ENCODE peak calls at places on chromosomes 3 and 15, in seven cellular contexts. Z is psoas muscle, M is kidney epithelial cell, I is HCT116, O is uterus, Y is MM.1S, W is mucosa of descending colon. V is an unnamed sample. For H3K36me3, the result is how much of the 10 kb centered on the place peaks cover.

GRCh38 chr3:149388001-149388435 is 10.6 kb upstream of the TM4SF1 start:
- DNase-seq in I (no peak), Z (no peak), Y (no peak), M (no peak), W (no peak), O (no peak), V (peak)

GRCh38 chr3:150101016-150101415 is 130.3 kb upstream of the PFN2 start:
- DNase-seq in Y (no peak), O (no peak), Z (no peak), W (no peak), I (no peak), M (no peak), V (no peak)

GRCh38 chr3:171495413-171495812 is 35.2 kb upstream of the TNIK start:
- DNase-seq in O (no peak), I (no peak), Z (no peak), W (no peak), M (no peak), Y (no peak), V (no peak)

GRCh38 chr3:46501702-46502101 is 3.9 kb downstream of the RTP3 start:
- DNase-seq in O (no peak), Y (no peak), W (no peak), Z (no peak), I (no peak), M (no peak), V (peak)

GRCh38 chr3:156535162-156535627 is 19.7 kb downstream of the SSR3 start:
- DNase-seq in W (peak), Y (no peak), I (peak), Z (peak), M (peak), O (peak), V (peak)

GRCh38 chr3:141231923-141232861 is 567 bp downstream of the PXYLP1 start:
- DNase-seq in W (peak), Y (peak), Z (peak), I (no peak), M (no peak), O (peak), V (no peak)

GRCh38 chr3:71548995-71549394 is 34.5 kb downstream of the FOXP1 start:
- DNase-seq in O (no peak), M (peak), Z (no peak), W (no peak), I (no peak), Y (no peak), V (no peak)

GRCh38 chr3:52469001-52469400 is 13.6 kb downstream of the NISCH start:
- DNase-seq in Z (no peak), I (no peak), M (no peak), O (no peak), Y (no peak), W (no peak), V (no peak)

GRCh38 chr3:172536993-172537419 is 13.8 kb upstream of the TNFSF10 start:
- DNase-seq in Z (no peak), O (no peak), Y (no peak), I (no peak), W (no peak), M (no peak), V (no peak)

GRCh38 chr3:12025584-12025983 is 21.4 kb downstream of the SYN2 start:
- DNase-seq in Z (no peak), Y (no peak), M (no peak), I (no peak), W (no peak), O (no peak), V (no peak)

GRCh38 chr3:12024959-12025570 is 20.9 kb downstream of the SYN2 start:
- DNase-seq in M (no peak), W (no peak), O (no peak), I (no peak), Y (no peak), Z (no peak), V (no peak)

DNA sequence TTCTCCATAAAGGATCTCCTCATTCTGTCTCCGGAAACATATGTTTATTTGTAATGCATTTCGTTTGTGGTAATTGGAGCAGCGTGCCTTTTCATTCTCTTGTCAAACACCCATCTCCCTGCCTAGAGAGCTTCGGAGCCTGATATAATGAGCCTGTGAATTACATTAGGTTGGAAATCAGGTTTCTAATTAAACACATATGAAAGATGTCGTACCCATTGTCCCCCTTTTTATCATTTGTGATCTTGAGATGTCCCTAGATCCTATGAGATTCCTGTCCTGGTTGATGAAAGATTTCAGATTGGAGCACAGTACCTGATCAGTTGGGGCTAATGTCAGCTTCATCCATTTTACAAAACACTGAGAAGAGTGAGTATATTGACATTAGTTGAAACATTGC is 23.0 kb downstream of the SYN2 start:
- DNase-seq in O (no peak), Z (no peak), M (no peak), Y (no peak), I (no peak), W (no peak), V (no peak)
- H3K4me3 ChIP-seq in O (no peak), Z (no peak), M (no peak), Y (no peak), I (no peak), W (no peak), V (no peak)

GRCh38 chr3:105399611-105400010 is 32.9 kb downstream of the ALCAM start:
- DNase-seq in I (no peak), W (no peak), Y (no peak), Z (no peak), O (no peak), M (no peak), V (no peak)

GRCh38 chr3:105399062-105399461 is 32.4 kb downstream of the ALCAM start:
- DNase-seq in Z (no peak), Y (no peak), M (no peak), W (no peak), O (no peak), I (no peak), V (no peak)

GRCh38 chr3:105401254-105401653 is 34.5 kb downstream of the ALCAM start:
- DNase-seq in Z (no peak), W (no peak), I (no peak), O (no peak), M (no peak), Y (no peak), V (no peak)

GRCh38 chr3:105401691-105402149 is 35.0 kb downstream of the ALCAM start:
- DNase-seq in O (no peak), W (no peak), I (peak), Z (no peak), M (peak), Y (no peak), V (no peak)

GRCh38 chr3:105402287-105402801 is 35.6 kb downstream of the ALCAM start:
- DNase-seq in Z (no peak), M (peak), W (no peak), I (peak), Y (no peak), O (no peak), V (no peak)
- TF ChIP-seq CTCF in Z (no peak), M (no peak), W (no peak), I (no peak), Y (no peak), O (no peak), V (no peak)

DNA sequence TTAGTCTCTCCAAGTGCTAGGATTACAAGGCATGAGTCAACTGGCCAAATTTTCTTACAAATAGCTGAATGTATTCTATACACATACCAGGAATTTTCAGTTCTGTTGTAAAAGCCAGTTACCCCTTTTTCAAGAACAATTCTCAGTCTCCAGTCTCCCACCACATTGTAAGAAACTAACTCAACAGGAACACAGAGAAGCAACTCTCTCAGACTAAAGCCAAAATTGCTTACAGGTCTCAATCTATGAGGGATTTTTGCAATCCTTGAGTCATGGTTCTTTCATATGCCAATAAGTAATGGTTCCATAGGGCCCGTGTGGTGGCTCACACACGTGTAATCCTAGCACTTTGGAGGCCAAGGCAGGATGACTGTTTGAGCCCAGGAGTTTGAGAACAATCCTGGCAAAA is 8.5 kb downstream of the IP6K2 start:
- DNase-seq in O (no peak), Z (no peak), W (no peak), Y (no peak), M (no peak), I (no peak), V (no peak)
- H3K36me3 ChIP-seq in O (under half), Z (under half), W (under half), Y (under half), M (under half), I (under half), V (under half)

GRCh38 chr3:35640186-35640584 is 860 bp downstream of the ARPP21 start:
- DNase-seq in I (no peak), M (no peak), O (no peak), W (no peak), Z (no peak), Y (no peak), V (no peak)
- H3K4me3 ChIP-seq in I (no peak), M (peak), O (no peak), W (no peak), Z (peak), Y (no peak), V (no peak)

GRCh38 chr3:74137790-74138189 is 476.7 kb downstream of the CNTN3 start:
- DNase-seq in W (no peak), I (no peak), M (no peak), O (no peak), Y (no peak), Z (no peak), V (no peak)

GRCh38 chr3:74135808-74136207 is 478.7 kb downstream of the CNTN3 start:
- DNase-seq in I (no peak), M (no peak), Z (no peak), W (no peak), O (no peak), Y (no peak), V (no peak)

GRCh38 chr3:74145277-74145676 is 469.2 kb downstream of the CNTN3 start:
- DNase-seq in Z (no peak), O (no peak), M (no peak), I (no peak), W (no peak), Y (no peak), V (no peak)

DNA sequence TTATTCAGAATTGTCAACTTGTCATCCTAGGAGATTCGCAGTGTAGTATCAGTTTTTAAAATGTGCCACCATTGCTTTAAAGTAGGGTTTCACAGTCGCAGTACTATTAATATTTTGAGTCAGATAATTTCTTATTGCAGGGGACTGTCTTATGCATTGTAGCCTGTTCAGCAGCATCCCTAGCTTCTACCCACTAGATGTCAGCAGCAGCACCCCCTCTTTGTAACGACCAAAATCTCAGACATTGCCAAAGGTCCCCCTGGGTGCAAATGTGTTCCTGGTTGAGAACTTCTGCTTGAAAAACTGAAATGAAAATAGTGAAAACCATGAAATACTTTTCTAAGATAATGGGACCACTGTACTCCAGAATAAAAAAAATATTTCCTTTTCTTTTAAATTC is 474.8 kb downstream of the CNTN3 start:
- DNase-seq in Z (no peak), I (no peak), O (no peak), Y (peak), W (no peak), M (no peak), V (no peak)
- TF ChIP-seq CTCF in Z (no peak), I (no peak), O (no peak), Y (peak), W (no peak), M (no peak), V (peak)

GRCh38 chr3:38203690-38204089 is 38.4 kb downstream of the OXSR1 start:
- DNase-seq in O (no peak), M (no peak), I (no peak), Z (no peak), W (no peak), Y (no peak), V (no peak)
- H3K36me3 ChIP-seq in O (under half), M (under half), I (under half), Z (under half), W (under half), Y (under half), V (under half)

DNA sequence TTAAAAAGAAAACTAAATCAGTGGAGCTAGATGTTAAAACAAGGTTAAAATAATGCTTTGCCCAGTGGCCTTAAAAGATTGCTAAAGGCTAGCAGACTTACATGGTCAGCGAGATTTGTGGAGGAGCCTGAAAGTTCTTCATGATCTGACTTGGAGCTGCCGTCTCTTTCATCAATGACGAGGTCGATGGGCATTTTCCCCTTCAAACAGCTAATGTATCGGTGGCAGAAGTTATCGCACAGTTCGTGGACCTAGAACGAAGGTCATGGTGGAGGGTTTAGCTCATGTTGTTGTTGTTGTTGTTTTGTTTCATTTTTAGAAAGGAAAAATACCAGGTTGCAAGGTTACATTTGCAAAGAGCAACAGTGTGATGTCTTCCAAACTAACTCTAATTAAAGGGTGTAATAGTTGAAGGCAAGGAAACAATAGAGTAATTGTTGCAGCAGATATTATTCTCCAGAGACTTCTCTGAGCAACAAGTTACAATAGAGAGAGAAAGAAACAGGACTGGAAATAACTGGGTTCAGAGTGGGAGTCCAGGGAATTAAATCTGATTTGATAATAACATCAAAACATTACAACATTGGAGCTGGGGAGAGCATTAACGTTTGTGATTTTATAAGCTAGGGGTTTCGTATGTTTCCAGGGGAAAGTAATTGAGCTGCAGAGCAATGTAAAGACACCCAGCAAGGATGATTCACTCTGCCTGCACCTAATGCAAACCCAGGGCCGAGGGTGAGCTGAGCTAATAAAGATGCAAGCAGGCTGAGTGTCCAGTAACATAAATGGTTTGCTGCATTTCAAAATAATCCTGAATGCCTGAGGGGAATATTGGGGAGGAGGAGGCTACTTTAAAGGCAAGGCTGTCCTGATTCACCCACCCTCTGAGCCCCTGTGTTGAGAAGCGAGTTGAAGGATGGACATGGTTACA is 6.6 kb downstream of the MEIS2 start:
- DNase-seq in W (no peak), I (no peak), Y (no peak), O (no peak), M (no peak), Z (no peak), V (no peak)
- H3K4me3 ChIP-seq in W (no peak), I (no peak), Y (no peak), O (peak), M (no peak), Z (no peak), V (no peak)

DNA sequence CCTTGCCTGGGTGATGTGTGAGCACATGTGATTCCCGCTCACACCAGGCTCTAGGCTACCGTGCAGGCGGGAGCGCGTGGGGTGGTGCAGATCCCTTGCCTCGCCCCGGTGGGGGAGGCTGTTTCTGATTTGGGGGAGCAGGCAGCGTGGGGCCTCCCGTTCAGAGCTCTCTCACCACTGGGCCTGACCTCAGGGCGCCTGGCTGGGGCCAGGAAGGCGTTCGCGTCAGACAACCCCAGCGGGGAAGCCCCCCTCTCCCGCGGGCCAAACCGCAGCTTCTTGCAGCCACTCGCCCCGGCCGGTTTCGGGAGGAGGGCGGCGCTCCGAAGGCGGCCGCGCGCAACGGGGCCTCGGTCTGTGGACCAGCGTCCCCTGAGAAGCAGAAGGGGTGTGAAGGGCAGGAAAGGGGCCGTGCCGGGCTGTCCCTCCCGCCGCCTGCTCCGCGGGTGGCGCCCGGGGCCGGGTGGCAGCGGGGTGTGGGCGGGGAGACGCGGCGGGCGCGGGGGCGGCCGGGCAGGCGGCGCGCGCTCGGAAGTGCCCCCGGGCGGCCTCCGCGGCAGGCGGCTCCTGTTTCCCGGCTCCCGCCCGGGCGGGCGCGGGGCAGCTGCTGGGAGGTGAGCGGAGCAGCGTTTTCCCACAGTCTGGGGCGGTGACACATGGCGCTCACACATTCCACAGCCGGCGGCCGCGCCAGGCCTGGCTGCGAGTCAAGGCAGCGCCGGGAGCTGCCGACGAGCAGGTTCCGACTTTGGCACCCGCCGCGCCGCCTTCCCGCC is 65.1 kb upstream of the HES1 start:
- DNase-seq in O (peak), I (peak), M (peak), W (peak), Y (peak), Z (peak), V (peak)
- TF ChIP-seq CTCF in O (no peak), I (no peak), M (no peak), W (no peak), Y (no peak), Z (no peak), V (no peak)

DNA sequence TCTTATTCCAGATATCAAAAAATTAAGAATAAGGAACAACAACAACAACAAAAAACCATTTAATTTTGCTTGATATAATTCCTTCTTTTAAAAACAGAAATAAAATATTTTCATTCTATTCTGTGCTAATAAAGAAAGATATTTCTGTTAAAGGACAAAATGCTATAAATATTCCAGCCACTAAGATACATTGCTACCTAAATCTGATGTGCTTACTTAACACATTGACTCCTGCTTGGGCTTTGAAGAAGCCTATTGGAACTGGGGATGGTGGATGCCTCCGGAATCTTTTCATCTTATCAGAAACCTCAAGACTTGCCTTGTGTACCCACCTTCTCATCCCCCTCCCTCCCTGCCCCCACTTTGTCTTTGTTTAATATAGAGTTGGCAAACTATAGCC is 320.2 kb downstream of the MEX3B start:
- DNase-seq in I (no peak), M (no peak), Z (no peak), Y (no peak), O (no peak), W (no peak), V (no peak)
- H3K36me3 ChIP-seq in I (under half), M (under half), Z (under half), Y (under half), O (under half), W (under half), V (under half)

GRCh38 chr15:83323296-83323711 is 38.8 kb upstream of the BNC1 start:
- DNase-seq in Z (no peak), M (peak), I (no peak), W (no peak), O (no peak), Y (no peak), V (peak)

GRCh38 chr15:83320831-83321230 is 36.4 kb upstream of the BNC1 start:
- DNase-seq in Y (no peak), M (no peak), O (no peak), W (no peak), I (no peak), Z (no peak), V (no peak)

GRCh38 chr15:83320404-83320803 is 35.9 kb upstream of the BNC1 start:
- DNase-seq in I (no peak), M (no peak), Z (no peak), O (no peak), W (no peak), Y (no peak), V (no peak)

GRCh38 chr15:83319771-83320170 is 35.3 kb upstream of the BNC1 start:
- DNase-seq in O (no peak), Y (no peak), W (no peak), Z (no peak), M (no peak), I (no peak), V (no peak)

GRCh38 chr15:83322061-83322460 is 37.6 kb upstream of the BNC1 start:
- DNase-seq in M (no peak), Y (no peak), O (no peak), Z (no peak), I (no peak), W (no peak), V (no peak)
- H3K4me3 ChIP-seq in M (no peak), Y (no peak), O (no peak), Z (no peak), I (no peak), W (no peak), V (no peak)